ENCODE peak calls at places on chromosomes 11 and 22, in eight cellular contexts. One of them, this sample, is unnamed.
A peak's percentile ranks its signal among the peaks of the same experiment; 100 is the strongest.

GRCh38 chr11:113363996-113364641 is 23.5 kb upstream of the ANKK1 start:
- DNase-seq in breast epithelium: no peak
- DNase-seq in Peyer's patch: no peak
- DNase-seq in cardiac muscle cell: no peak
- DNase-seq in MM.1S: no peak
- DNase-seq in right atrium auricular region: no peak
- DNase-seq in tibial artery: no peak
- DNase-seq in fibroblast of mammary gland: no peak
- DNase-seq in this sample: no peak

GRCh38 chr22:41825376-41825775 is 7.5 kb upstream of the SREBF2 start:
- DNase-seq in right atrium auricular region: no peak
- DNase-seq in MM.1S: no peak
- DNase-seq in fibroblast of mammary gland: peak; percentile 42
- DNase-seq in tibial artery: no peak
- DNase-seq in cardiac muscle cell: no peak
- DNase-seq in Peyer's patch: no peak
- DNase-seq in breast epithelium: no peak
- DNase-seq in this sample: no peak

GRCh38 chr11:134995746-134996145 is 583.7 kb upstream of the B3GAT1 start:
- DNase-seq in breast epithelium: no peak
- DNase-seq in tibial artery: no peak
- DNase-seq in right atrium auricular region: no peak
- DNase-seq in Peyer's patch: no peak
- DNase-seq in MM.1S: no peak
- DNase-seq in fibroblast of mammary gland: no peak
- DNase-seq in cardiac muscle cell: no peak
- DNase-seq in this sample: no peak

GRCh38 chr22:35397095-35397904 is 2.6 kb upstream of the MCM5 start:
- DNase-seq in fibroblast of mammary gland: peak; percentile 47
- DNase-seq in tibial artery: no peak
- DNase-seq in MM.1S: no peak
- DNase-seq in right atrium auricular region: no peak
- DNase-seq in cardiac muscle cell: no peak
- DNase-seq in breast epithelium: no peak
- DNase-seq in Peyer's patch: no peak
- DNase-seq in this sample: no peak

GRCh38 chr11:120919045-120919444 is 104.9 kb upstream of the TBCEL start:
- DNase-seq in Peyer's patch: no peak
- DNase-seq in tibial artery: no peak
- DNase-seq in cardiac muscle cell: no peak
- DNase-seq in right atrium auricular region: no peak
- DNase-seq in fibroblast of mammary gland: no peak
- DNase-seq in breast epithelium: no peak
- DNase-seq in MM.1S: no peak
- DNase-seq in this sample: no peak

GRCh38 chr11:67371549-67372231 is 1.7 kb downstream of the CLCF1 start:
- DNase-seq in cardiac muscle cell: peak; percentile 47
- DNase-seq in tibial artery: no peak
- DNase-seq in fibroblast of mammary gland: peak; percentile 61
- DNase-seq in breast epithelium: no peak
- DNase-seq in right atrium auricular region: peak; percentile 72
- DNase-seq in MM.1S: peak; percentile 12
- DNase-seq in Peyer's patch: no peak
- DNase-seq in this sample: no peak

GRCh38 chr22:19086944-19087343 is 35.3 kb downstream of the DGCR2 start:
- DNase-seq in breast epithelium: no peak
- DNase-seq in cardiac muscle cell: no peak
- DNase-seq in MM.1S: no peak
- DNase-seq in fibroblast of mammary gland: peak; percentile 68
- DNase-seq in Peyer's patch: no peak
- DNase-seq in right atrium auricular region: no peak
- DNase-seq in tibial artery: no peak
- DNase-seq in this sample: no peak

GRCh38 chr11:8567597-8568198 is 26.3 kb downstream of the STK33 start:
- DNase-seq in Peyer's patch: no peak
- DNase-seq in tibial artery: no peak
- DNase-seq in right atrium auricular region: no peak
- DNase-seq in breast epithelium: no peak
- DNase-seq in cardiac muscle cell: no peak
- DNase-seq in MM.1S: no peak
- DNase-seq in fibroblast of mammary gland: peak; percentile 19
- DNase-seq in this sample: no peak

GRCh38 chr11:62532096-62532495 is 14.5 kb downstream of the AHNAK start:
- DNase-seq in tibial artery: no peak
- DNase-seq in MM.1S: no peak
- DNase-seq in right atrium auricular region: no peak
- DNase-seq in Peyer's patch: no peak
- DNase-seq in fibroblast of mammary gland: no peak
- DNase-seq in breast epithelium: no peak
- DNase-seq in cardiac muscle cell: no peak
- DNase-seq in this sample: no peak

GRCh38 chr22:49956418-49956770 is 4.2 kb upstream of the PIM3 start:
- DNase-seq in cardiac muscle cell: no peak
- DNase-seq in fibroblast of mammary gland: no peak
- DNase-seq in tibial artery: no peak
- DNase-seq in breast epithelium: no peak
- DNase-seq in right atrium auricular region: no peak
- DNase-seq in Peyer's patch: no peak
- DNase-seq in MM.1S: peak; percentile 3
- DNase-seq in this sample: no peak

GRCh38 chr11:122091850-122092249 is 24.2 kb downstream of the BLID start:
- DNase-seq in right atrium auricular region: no peak
- DNase-seq in MM.1S: no peak
- DNase-seq in Peyer's patch: no peak
- DNase-seq in fibroblast of mammary gland: peak; percentile 46
- DNase-seq in breast epithelium: no peak
- DNase-seq in tibial artery: no peak
- DNase-seq in cardiac muscle cell: no peak
- DNase-seq in this sample: no peak

GRCh38 chr11:122089111-122089510 is 26.9 kb downstream of the BLID start:
- DNase-seq in cardiac muscle cell: no peak
- DNase-seq in breast epithelium: no peak
- DNase-seq in tibial artery: no peak
- DNase-seq in fibroblast of mammary gland: no peak
- DNase-seq in Peyer's patch: no peak
- DNase-seq in right atrium auricular region: no peak
- DNase-seq in MM.1S: no peak
- DNase-seq in this sample: no peak

GRCh38 chr11:122097419-122098001 is 18.5 kb downstream of the BLID start:
- DNase-seq in MM.1S: no peak
- DNase-seq in right atrium auricular region: no peak
- DNase-seq in Peyer's patch: no peak
- DNase-seq in cardiac muscle cell: no peak
- DNase-seq in breast epithelium: no peak
- DNase-seq in fibroblast of mammary gland: peak; percentile 65
- DNase-seq in tibial artery: no peak
- DNase-seq in this sample: no peak

GRCh38 chr11:122095950-122096942 is 19.8 kb downstream of the BLID start:
- DNase-seq in fibroblast of mammary gland: peak; percentile 88
- DNase-seq in right atrium auricular region: no peak
- DNase-seq in tibial artery: no peak
- DNase-seq in MM.1S: no peak
- DNase-seq in cardiac muscle cell: no peak
- DNase-seq in breast epithelium: no peak
- DNase-seq in Peyer's patch: no peak
- DNase-seq in this sample: no peak

GRCh38 chr11:122093731-122094130 is 22.3 kb downstream of the BLID start:
- DNase-seq in right atrium auricular region: no peak
- DNase-seq in Peyer's patch: no peak
- DNase-seq in tibial artery: no peak
- DNase-seq in cardiac muscle cell: no peak
- DNase-seq in MM.1S: no peak
- DNase-seq in fibroblast of mammary gland: peak; percentile 87
- DNase-seq in breast epithelium: no peak
- DNase-seq in this sample: no peak
- H3K4me3 ChIP-seq in right atrium auricular region: no peak overlapping the region
- H3K4me3 ChIP-seq in Peyer's patch: no peak overlapping the region
- H3K4me3 ChIP-seq in tibial artery: no peak overlapping the region
- H3K4me3 ChIP-seq in cardiac muscle cell: no peak overlapping the region
- H3K4me3 ChIP-seq in MM.1S: no peak overlapping the region
- H3K4me3 ChIP-seq in fibroblast of mammary gland: no peak overlapping the region
- H3K4me3 ChIP-seq in breast epithelium: peak overlapping the region; percentile 26
- H3K4me3 ChIP-seq in this sample: no peak overlapping the region

GRCh38 chr11:35618497-35619029 is 303 bp downstream of the FJX1 start:
- DNase-seq in cardiac muscle cell: peak; percentile 60
- DNase-seq in MM.1S: peak; percentile 61
- DNase-seq in Peyer's patch: peak; percentile 56
- DNase-seq in breast epithelium: no peak
- DNase-seq in right atrium auricular region: no peak
- DNase-seq in tibial artery: no peak
- DNase-seq in fibroblast of mammary gland: peak; percentile 38
- DNase-seq in this sample: no peak

GRCh38 chr11:35617687-35618496 is at the start of gene FJX1:
- DNase-seq in cardiac muscle cell: peak; percentile 75
- DNase-seq in tibial artery: peak; percentile 37
- DNase-seq in right atrium auricular region: peak; percentile 78
- DNase-seq in breast epithelium: no peak
- DNase-seq in fibroblast of mammary gland: peak; percentile 95
- DNase-seq in MM.1S: peak; percentile 69
- DNase-seq in Peyer's patch: peak; percentile 58
- DNase-seq in this sample: peak; percentile 18

GRCh38 chr11:35615911-35616900 is 2.1 kb upstream of the FJX1 start:
- DNase-seq in fibroblast of mammary gland: peak; percentile 73
- DNase-seq in right atrium auricular region: no peak
- DNase-seq in Peyer's patch: no peak
- DNase-seq in tibial artery: no peak
- DNase-seq in MM.1S: peak; percentile 68
- DNase-seq in cardiac muscle cell: peak; percentile 73
- DNase-seq in breast epithelium: no peak
- DNase-seq in this sample: peak; percentile 38

GRCh38 chr11:35619030-35619753 is 932 bp downstream of the FJX1 start:
- DNase-seq in Peyer's patch: peak; percentile 49
- DNase-seq in tibial artery: peak; percentile 21
- DNase-seq in cardiac muscle cell: no peak
- DNase-seq in breast epithelium: no peak
- DNase-seq in fibroblast of mammary gland: peak; percentile 37
- DNase-seq in MM.1S: peak; percentile 65
- DNase-seq in right atrium auricular region: no peak
- DNase-seq in this sample: no peak

DNA sequence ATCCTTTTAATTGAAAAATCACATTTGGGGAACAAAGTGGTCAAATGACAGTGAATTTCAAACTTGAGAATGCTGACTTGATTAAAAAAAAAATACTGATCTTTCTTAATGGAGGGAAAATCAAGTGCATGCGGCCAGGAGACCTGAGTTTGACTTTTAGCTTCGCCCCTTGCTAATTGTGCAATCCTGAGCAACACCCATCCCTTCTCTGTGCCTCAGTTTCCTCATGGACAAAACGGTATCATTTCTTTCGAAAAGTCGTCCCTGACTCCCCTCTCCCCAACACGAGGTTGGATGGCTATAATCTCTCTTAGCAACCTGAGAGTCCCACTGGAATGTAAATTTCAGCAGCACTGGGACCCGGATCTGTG is 959 bp upstream of the FJX1 start:
- DNase-seq in breast epithelium: no peak
- DNase-seq in MM.1S: no peak
- DNase-seq in right atrium auricular region: no peak
- DNase-seq in fibroblast of mammary gland: no peak
- DNase-seq in tibial artery: no peak
- DNase-seq in cardiac muscle cell: no peak
- DNase-seq in Peyer's patch: no peak
- DNase-seq in this sample: no peak
- H3K4me3 ChIP-seq in breast epithelium: peak overlapping the region; percentile 90
- H3K4me3 ChIP-seq in MM.1S: no peak overlapping the region
- H3K4me3 ChIP-seq in right atrium auricular region: peak overlapping the region; percentile 63
- H3K4me3 ChIP-seq in fibroblast of mammary gland: peak overlapping the region; percentile 64
- H3K4me3 ChIP-seq in tibial artery: peak overlapping the region; percentile 70
- H3K4me3 ChIP-seq in cardiac muscle cell: no peak overlapping the region
- H3K4me3 ChIP-seq in Peyer's patch: no peak overlapping the region
- H3K4me3 ChIP-seq in this sample: no peak overlapping the region

DNA sequence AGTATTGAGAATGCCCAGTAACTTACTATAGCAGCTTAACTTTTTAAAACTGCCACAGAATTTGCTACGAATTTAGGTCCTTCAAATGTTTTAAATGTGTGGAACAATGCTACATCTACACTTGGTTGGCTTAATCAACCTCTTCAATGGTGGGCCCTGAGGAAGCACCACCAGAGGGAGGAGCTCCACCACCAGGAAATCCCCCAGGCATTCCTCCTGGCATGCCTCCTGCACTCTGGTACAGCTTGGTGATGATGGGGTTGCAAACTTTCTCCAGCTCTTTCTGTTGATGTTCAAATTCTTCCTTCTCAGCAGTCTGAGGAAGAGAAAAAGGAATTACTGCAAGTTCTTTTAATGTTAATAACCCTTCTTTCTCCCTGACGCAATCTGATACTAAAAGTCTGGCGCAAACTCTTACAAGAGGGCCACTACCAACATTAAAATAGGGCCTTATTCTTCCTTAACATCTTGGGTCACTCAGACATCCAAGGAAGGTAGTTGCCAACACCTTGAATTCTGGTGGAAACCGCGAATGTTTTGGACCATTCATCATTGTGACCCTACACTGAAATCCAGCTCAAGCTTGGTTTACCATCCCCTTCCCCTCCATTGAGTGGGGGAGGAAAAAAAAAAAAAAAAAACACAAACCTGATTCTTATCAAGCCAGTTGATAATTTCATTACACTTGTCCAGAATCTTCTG is 4.2 kb downstream of the HSPA8 start:
- DNase-seq in cardiac muscle cell: no peak
- DNase-seq in fibroblast of mammary gland: no peak
- DNase-seq in right atrium auricular region: no peak
- DNase-seq in breast epithelium: no peak
- DNase-seq in tibial artery: no peak
- DNase-seq in Peyer's patch: no peak
- DNase-seq in MM.1S: no peak
- DNase-seq in this sample: no peak
- H3K4me3 ChIP-seq in cardiac muscle cell: no peak overlapping the region
- H3K4me3 ChIP-seq in fibroblast of mammary gland: no peak overlapping the region
- H3K4me3 ChIP-seq in right atrium auricular region: no peak overlapping the region
- H3K4me3 ChIP-seq in breast epithelium: no peak overlapping the region
- H3K4me3 ChIP-seq in tibial artery: no peak overlapping the region
- H3K4me3 ChIP-seq in Peyer's patch: no peak overlapping the region
- H3K4me3 ChIP-seq in MM.1S: peak overlapping the region; percentile 95
- H3K4me3 ChIP-seq in this sample: no peak overlapping the region

DNA sequence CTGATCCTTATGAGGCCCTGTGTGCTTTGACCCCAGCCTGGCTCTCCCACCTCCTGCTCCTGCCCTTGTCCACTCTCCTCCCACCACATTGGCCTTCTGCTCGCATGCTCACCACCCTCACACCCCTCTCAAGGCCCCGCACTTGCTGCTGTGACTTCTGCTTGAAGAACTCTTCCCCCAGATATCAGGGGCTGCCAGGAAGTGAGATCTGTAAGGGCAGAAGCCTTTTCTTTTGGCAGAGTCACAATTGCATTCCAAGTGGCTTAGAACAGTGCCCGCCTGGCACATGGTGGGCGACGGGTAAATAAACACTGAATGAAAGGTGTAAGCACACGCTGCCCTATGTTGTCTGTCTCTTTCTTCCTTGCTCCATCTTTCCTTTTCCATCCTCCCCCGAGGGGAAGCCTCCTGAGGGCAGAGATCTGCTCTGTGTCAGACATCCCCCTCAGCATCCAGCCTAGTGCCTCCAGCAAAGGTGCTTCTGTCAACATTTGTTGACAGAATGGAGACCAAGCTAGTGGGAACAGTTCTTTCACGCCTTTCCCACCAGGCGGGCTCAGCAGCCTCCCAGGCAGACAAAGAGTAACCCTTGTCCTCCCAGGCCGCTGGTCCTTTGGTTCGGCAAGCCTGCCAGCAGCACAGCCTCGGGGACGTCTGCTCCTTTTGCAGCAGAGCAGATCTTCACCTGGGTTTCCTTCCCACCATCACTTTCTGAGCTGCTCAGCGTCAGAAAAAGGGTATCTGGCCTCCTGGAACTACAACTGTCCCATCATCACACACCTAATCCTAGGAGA is 10.0 kb upstream of the PEX26 start:
- DNase-seq in breast epithelium: peak; percentile 22
- DNase-seq in right atrium auricular region: no peak
- DNase-seq in MM.1S: no peak
- DNase-seq in Peyer's patch: no peak
- DNase-seq in cardiac muscle cell: no peak
- DNase-seq in fibroblast of mammary gland: no peak
- DNase-seq in tibial artery: no peak
- DNase-seq in this sample: no peak
- H3K4me3 ChIP-seq in breast epithelium: peak overlapping the region; percentile 41
- H3K4me3 ChIP-seq in right atrium auricular region: no peak overlapping the region
- H3K4me3 ChIP-seq in MM.1S: no peak overlapping the region
- H3K4me3 ChIP-seq in Peyer's patch: no peak overlapping the region
- H3K4me3 ChIP-seq in cardiac muscle cell: no peak overlapping the region
- H3K4me3 ChIP-seq in fibroblast of mammary gland: no peak overlapping the region
- H3K4me3 ChIP-seq in tibial artery: peak overlapping the region; percentile 17
- H3K4me3 ChIP-seq in this sample: no peak overlapping the region

This sample was measured in Jurkat, Clone E6-1.